ENCODE peak calls at places on chromosomes 3 and 15, in four cellular contexts. One of them, this sample, is unnamed. For H3K27me3, the result is how much of the 10 kb centered on the place peaks cover.

GRCh38 chr3:37221407-37221806 is 47.0 kb upstream of the LRRFIP2 start:
- DNase-seq in sigmoid colon: no peak
- DNase-seq in ovary: no peak
- DNase-seq in heart left ventricle: no peak
- DNase-seq in this sample: no peak

GRCh38 chr3:30689202-30689641 is 82.8 kb downstream of the TGFBR2 start:
- DNase-seq in ovary: no peak
- DNase-seq in heart left ventricle: no peak
- DNase-seq in sigmoid colon: no peak
- DNase-seq in this sample: no peak

GRCh38 chr15:85589873-85590272 is 204.9 kb downstream of the KLHL25 start:
- DNase-seq in ovary: no peak
- DNase-seq in heart left ventricle: no peak
- DNase-seq in sigmoid colon: no peak
- DNase-seq in this sample: no peak

GRCh38 chr3:8745619-8746370 is 12.2 kb downstream of the CAV3 start:
- DNase-seq in heart left ventricle: no peak
- DNase-seq in sigmoid colon: no peak
- DNase-seq in ovary: no peak
- DNase-seq in this sample: no peak

GRCh38 chr3:141114816-141115458 is 63.8 kb downstream of the SPSB4 start:
- DNase-seq in ovary: peak
- DNase-seq in sigmoid colon: no peak
- DNase-seq in heart left ventricle: no peak
- DNase-seq in this sample: no peak

GRCh38 chr15:70212963-70213315 is 115.2 kb upstream of the TLE3 start:
- DNase-seq in heart left ventricle: no peak
- DNase-seq in sigmoid colon: no peak
- DNase-seq in ovary: no peak
- DNase-seq in this sample: no peak

GRCh38 chr15:61195116-61196002 is 33.7 kb downstream of the RORA start:
- DNase-seq in ovary: no peak
- DNase-seq in heart left ventricle: no peak
- DNase-seq in sigmoid colon: no peak
- DNase-seq in this sample: no peak

GRCh38 chr15:50880651-50881114 is 27.8 kb upstream of the AP4E1 start:
- DNase-seq in sigmoid colon: no peak
- DNase-seq in heart left ventricle: no peak
- DNase-seq in ovary: no peak
- DNase-seq in this sample: no peak

GRCh38 chr3:114878119-114878839 is 268.8 kb downstream of the ZBTB20 start:
- DNase-seq in sigmoid colon: no peak
- DNase-seq in ovary: no peak
- DNase-seq in heart left ventricle: no peak
- DNase-seq in this sample: no peak

GRCh38 chr3:164897335-164897734 is 181.0 kb downstream of the SI start:
- DNase-seq in ovary: no peak
- DNase-seq in sigmoid colon: no peak
- DNase-seq in heart left ventricle: no peak
- DNase-seq in this sample: no peak

GRCh38 chr3:161409069-161409468 is 37.8 kb upstream of the SPTSSB start:
- DNase-seq in ovary: no peak
- DNase-seq in sigmoid colon: no peak
- DNase-seq in heart left ventricle: no peak
- DNase-seq in this sample: no peak

GRCh38 chr3:44862221-44862637 is 517 bp downstream of the TMEM42 start:
- DNase-seq in ovary: no peak
- DNase-seq in sigmoid colon: no peak
- DNase-seq in heart left ventricle: no peak
- DNase-seq in this sample: no peak

GRCh38 chr3:82133070-82133606 is 371.7 kb upstream of the GBE1 start:
- DNase-seq in ovary: peak
- DNase-seq in sigmoid colon: peak
- DNase-seq in heart left ventricle: peak
- DNase-seq in this sample: peak

GRCh38 chr3:184486614-184487013 is 75.0 kb upstream of the EPHB3 start:
- DNase-seq in ovary: no peak
- DNase-seq in heart left ventricle: no peak
- DNase-seq in sigmoid colon: no peak
- DNase-seq in this sample: no peak

GRCh38 chr3:158602227-158602626 is 31.2 kb downstream of the MLF1 start:
- DNase-seq in sigmoid colon: no peak
- DNase-seq in heart left ventricle: no peak
- DNase-seq in ovary: no peak
- DNase-seq in this sample: no peak

GRCh38 chr15:23897576-23897975 is 210.5 kb upstream of the NDN start:
- DNase-seq in sigmoid colon: no peak
- DNase-seq in ovary: no peak
- DNase-seq in heart left ventricle: peak
- DNase-seq in this sample: no peak

GRCh38 chr15:60374628-60375081 is 23.1 kb downstream of the ANXA2 start:
- DNase-seq in sigmoid colon: peak
- DNase-seq in heart left ventricle: no peak
- DNase-seq in ovary: no peak
- DNase-seq in this sample: no peak

GRCh38 chr3:71859128-71859519 is 74.2 kb upstream of the PROK2 start:
- DNase-seq in heart left ventricle: no peak
- DNase-seq in sigmoid colon: no peak
- DNase-seq in ovary: no peak
- DNase-seq in this sample: no peak
- TF ChIP-seq POLR2A in heart left ventricle: no peak
- TF ChIP-seq POLR2A in sigmoid colon: no peak
- TF ChIP-seq POLR2A in ovary: no peak
- TF ChIP-seq POLR2A in this sample: no peak

GRCh38 chr15:45449878-45450277 is 71.5 kb upstream of the GATM start:
- DNase-seq in heart left ventricle: no peak
- DNase-seq in ovary: no peak
- DNase-seq in sigmoid colon: no peak
- DNase-seq in this sample: peak

GRCh38 chr15:45449387-45449786 is 71.0 kb upstream of the GATM start:
- DNase-seq in heart left ventricle: no peak
- DNase-seq in ovary: no peak
- DNase-seq in sigmoid colon: no peak
- DNase-seq in this sample: no peak

GRCh38 chr15:45448516-45448915 is 70.2 kb upstream of the GATM start:
- DNase-seq in ovary: no peak
- DNase-seq in sigmoid colon: no peak
- DNase-seq in heart left ventricle: no peak
- DNase-seq in this sample: no peak

GRCh38 chr15:45450468-45450867 is 72.1 kb downstream of the SLC30A4 start:
- DNase-seq in heart left ventricle: no peak
- DNase-seq in sigmoid colon: no peak
- DNase-seq in ovary: no peak
- DNase-seq in this sample: no peak

GRCh38 chr15:45448066-45448510 is 69.7 kb upstream of the GATM start:
- DNase-seq in heart left ventricle: no peak
- DNase-seq in ovary: no peak
- DNase-seq in sigmoid colon: no peak
- DNase-seq in this sample: no peak
- H3K27me3 ChIP-seq in heart left ventricle: under half
- H3K27me3 ChIP-seq in ovary: under half
- H3K27me3 ChIP-seq in sigmoid colon: under half
- H3K27me3 ChIP-seq in this sample: under half

DNA sequence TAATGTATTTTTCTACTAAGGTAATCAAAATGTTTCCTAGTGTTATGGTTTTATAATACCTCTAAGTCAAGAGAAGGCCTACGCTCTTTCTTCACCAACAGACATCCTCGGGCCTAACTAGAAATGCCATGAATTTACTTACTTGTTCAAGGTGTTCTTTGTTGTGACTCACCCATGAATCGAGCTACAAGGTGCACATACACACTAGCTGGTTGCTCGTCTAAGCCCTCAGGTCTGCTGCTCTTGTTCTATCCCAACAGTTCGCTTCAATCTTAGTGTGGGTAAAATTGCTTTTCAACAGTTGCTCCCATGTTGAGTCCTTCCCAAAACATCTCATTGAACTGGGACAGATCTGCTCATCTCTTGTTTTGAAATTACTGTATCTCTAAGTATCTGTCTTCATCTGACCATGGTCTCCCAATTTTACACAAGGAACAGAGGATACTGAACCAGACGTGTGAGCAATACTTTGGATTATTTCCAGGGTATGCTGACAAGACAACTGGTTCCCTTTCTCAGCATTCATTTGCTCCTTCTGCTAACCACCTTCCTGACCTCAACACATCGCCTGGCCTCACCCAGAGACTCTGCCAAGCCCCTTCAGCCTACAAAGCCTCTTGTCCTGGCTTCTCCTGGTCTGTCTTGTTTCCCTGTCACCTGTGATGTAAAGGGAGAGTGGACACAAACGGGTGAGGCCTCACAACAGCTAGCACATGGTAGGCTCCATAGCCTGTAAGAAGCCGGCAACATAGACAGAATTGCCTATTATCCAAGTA is 84.2 kb downstream of the NEDD4 start:
- DNase-seq in sigmoid colon: no peak
- DNase-seq in ovary: no peak
- DNase-seq in heart left ventricle: no peak
- DNase-seq in this sample: no peak
- TF ChIP-seq POLR2A in sigmoid colon: no peak
- TF ChIP-seq POLR2A in ovary: no peak
- TF ChIP-seq POLR2A in heart left ventricle: no peak
- TF ChIP-seq POLR2A in this sample: no peak

DNA sequence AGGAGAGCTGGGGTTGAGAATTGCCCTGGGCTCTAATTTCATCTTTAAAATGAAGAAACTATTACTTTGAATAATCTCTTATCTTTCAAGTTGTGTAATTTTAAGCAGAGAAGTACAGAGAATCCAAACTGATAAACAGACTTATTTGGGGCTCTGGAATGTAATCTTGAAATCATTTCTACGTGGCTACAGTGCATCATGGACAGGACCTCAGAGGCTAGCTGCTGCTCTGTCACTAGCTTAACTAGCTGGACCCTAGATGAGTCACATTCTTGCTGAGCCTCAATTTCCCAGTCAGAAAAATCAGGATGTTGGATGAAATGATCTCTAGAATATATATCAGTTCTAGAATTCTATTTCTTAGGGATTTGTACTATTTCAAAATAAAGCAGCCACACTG is 47.3 kb downstream of the RASGRP1 start:
- DNase-seq in sigmoid colon: no peak
- DNase-seq in heart left ventricle: no peak
- DNase-seq in ovary: no peak
- DNase-seq in this sample: no peak
- H3K27me3 ChIP-seq in sigmoid colon: under half
- H3K27me3 ChIP-seq in heart left ventricle: under half
- H3K27me3 ChIP-seq in ovary: under half
- H3K27me3 ChIP-seq in this sample: under half

GRCh38 chr15:78506971-78507830 is at the start of gene HYKK:
- DNase-seq in sigmoid colon: peak
- DNase-seq in heart left ventricle: peak
- DNase-seq in ovary: peak
- DNase-seq in this sample: peak
- TF ChIP-seq POLR2A in sigmoid colon: peak
- TF ChIP-seq POLR2A in heart left ventricle: no peak
- TF ChIP-seq POLR2A in ovary: no peak
- TF ChIP-seq POLR2A in this sample: peak

DNA sequence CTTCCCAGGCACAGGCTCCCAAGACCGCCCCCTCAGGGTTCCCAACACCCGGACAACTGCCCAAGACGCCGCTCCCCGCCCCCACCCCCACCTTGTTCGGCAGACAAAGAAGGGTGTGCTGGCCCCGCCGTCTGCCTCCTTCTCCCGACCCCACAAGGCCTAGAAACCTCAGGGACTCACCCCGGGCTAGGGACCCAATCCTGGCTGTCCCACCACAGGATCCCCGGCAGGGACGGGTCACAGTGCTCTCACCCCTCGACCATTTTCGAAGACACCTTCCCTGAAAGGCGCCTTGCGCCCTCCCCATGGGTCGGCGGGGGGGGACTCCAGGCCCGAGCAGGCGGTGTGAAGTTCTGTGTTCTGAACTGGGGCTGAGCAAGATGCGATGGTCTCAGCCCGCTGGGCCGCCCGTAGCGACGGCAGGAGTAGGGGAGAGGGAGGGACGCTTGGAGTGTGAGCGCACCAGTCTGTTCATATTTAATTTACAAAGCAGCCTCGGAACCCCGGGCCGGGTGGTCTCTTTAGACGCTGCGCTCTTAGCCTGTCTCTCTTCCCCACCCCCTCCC is 1.5 kb upstream of the ISLR2 start:
- DNase-seq in ovary: no peak
- DNase-seq in sigmoid colon: no peak
- DNase-seq in heart left ventricle: peak
- DNase-seq in this sample: no peak
- H3K27me3 ChIP-seq in ovary: under half
- H3K27me3 ChIP-seq in sigmoid colon: under half
- H3K27me3 ChIP-seq in heart left ventricle: under half
- H3K27me3 ChIP-seq in this sample: half or more

GRCh38 chr3:15800780-15801179 is 3.0 kb upstream of the ANKRD28 start:
- DNase-seq in ovary: no peak
- DNase-seq in heart left ventricle: no peak
- DNase-seq in sigmoid colon: no peak
- DNase-seq in this sample: no peak
- TF ChIP-seq POLR2A in ovary: no peak
- TF ChIP-seq POLR2A in heart left ventricle: no peak
- TF ChIP-seq POLR2A in sigmoid colon: no peak
- TF ChIP-seq POLR2A in this sample: no peak